ENCODE peak calls at places on chromosomes 3 and 15, in seven cellular contexts. U is RWPE1, B is left cardiac atrium, G is occipital lobe, P is NCI-H510A treated with DMSO at 0.1 percent for 48 hours, E is psoas muscle, D is neural crest cell. S is an unnamed sample.

GRCh38 chr3:4529901-4530588 is 36.9 kb downstream of the ITPR1 start:
- DNase-seq in U (no peak), B (no peak), G (no peak), P (no peak), E (no peak), D (no peak), S (no peak)

GRCh38 chr15:38253448-38253847 is 812 bp downstream of the SPRED1 start:
- DNase-seq in U (peak; percentile 73), B (no peak), G (no peak), P (peak; percentile 3), E (no peak), D (no peak), S (no peak)

GRCh38 chr15:27743078-27743477 is 356.0 kb downstream of the OCA2 start:
- DNase-seq in U (no peak), B (peak; percentile 25), G (peak; percentile 41), P (no peak), E (no peak), D (no peak), S (no peak)

GRCh38 chr15:89192771-89193170 is 28.6 kb downstream of the RLBP1 start:
- DNase-seq in U (no peak), B (no peak), G (no peak), P (no peak), E (no peak), D (no peak), S (no peak)

GRCh38 chr3:129161860-129162271 is 1.0 kb upstream of the ISY1 start:
- DNase-seq in U (peak; percentile 48), B (no peak), G (no peak), P (no peak), E (no peak), D (no peak), S (no peak)

GRCh38 chr15:33028495-33028894 is 166.0 kb downstream of the FMN1 start:
- DNase-seq in U (no peak), B (no peak), G (no peak), P (no peak), E (no peak), D (no peak), S (no peak)

GRCh38 chr3:39208463-39209055 is 16.2 kb upstream of the XIRP1 start:
- DNase-seq in U (peak; percentile 27), B (no peak), G (no peak), P (peak; percentile 57), E (peak; percentile 45), D (peak; percentile 36), S (peak; percentile 69)

GRCh38 chr3:152296990-152297389 is 28.3 kb downstream of the MBNL1 start:
- DNase-seq in U (no peak), B (no peak), G (no peak), P (no peak), E (no peak), D (no peak), S (no peak)

GRCh38 chr3:168249539-168250414 is 154.1 kb upstream of the GOLIM4 start:
- DNase-seq in U (peak; percentile 48), B (peak; percentile 80), G (peak; percentile 62), P (peak; percentile 43), E (peak; percentile 70), D (peak; percentile 80), S (peak; percentile 72)

GRCh38 chr15:96121521-96121920 is 209.0 kb upstream of the NR2F2 start:
- DNase-seq in U (no peak), B (no peak), G (no peak), P (no peak), E (no peak), D (no peak), S (no peak)

S was measured in sciatic nerve.